ENCODE peak calls at places on chromosomes 7 and 10, in five cellular contexts. M is endothelial cell of umbilical vein; W is SW480; G is stimulated activated CD4-positive, alpha-beta T cell treated with anti-CD3 and anti-CD28 coated beads, Interleukin-2, amount 100 ng/mL, for 24 hours; A is NCI-H2029. V is an unnamed sample.

GRCh38 chr7:116686033-116686432 is 14.0 kb downstream of the MET start:
- DNase-seq in M (no peak), W (no peak), G (no peak), A (no peak), V (no peak)

GRCh38 chr7:82442492-82443043 is 1.0 kb downstream of the CACNA2D1 start:
- DNase-seq in M (peak; percentile 57), W (no peak), G (no peak), A (peak; percentile 18), V (peak; percentile 0)

GRCh38 chr10:115432188-115432819 is 339.1 kb downstream of the ATRNL1 start:
- DNase-seq in M (peak; percentile 3), W (peak; percentile 38), G (no peak), A (peak; percentile 2), V (no peak)

GRCh38 chr7:98166668-98166970 is 44.6 kb upstream of the BHLHA15 start:
- DNase-seq in M (no peak), W (no peak), G (no peak), A (no peak), V (no peak)

GRCh38 chr10:131959841-131960240 is 21.9 kb downstream of the BNIP3 start:
- DNase-seq in M (no peak), W (no peak), G (no peak), A (no peak), V (no peak)

GRCh38 chr10:124691448-124692435 is 52.4 kb downstream of the FAM53B start:
- DNase-seq in M (no peak), W (no peak), G (no peak), A (no peak), V (no peak)

GRCh38 chr10:61750943-61751471 is 88.3 kb downstream of the CABCOCO1 start:
- DNase-seq in M (peak; percentile 58), W (peak; percentile 65), G (peak; percentile 77), A (peak; percentile 36), V (peak; percentile 53)

GRCh38 chr7:18583305-18583704 is 87.8 kb downstream of the HDAC9 start:
- DNase-seq in M (no peak), W (no peak), G (no peak), A (no peak), V (no peak)

GRCh38 chr10:3977761-3978160 is 192.8 kb upstream of the KLF6 start:
- DNase-seq in M (no peak), W (no peak), G (no peak), A (no peak), V (no peak)

GRCh38 chr7:44897299-44897698 is 12.0 kb upstream of the PURB start:
- DNase-seq in M (no peak), W (no peak), G (no peak), A (no peak), V (no peak)

GRCh38 chr7:140489021-140489349 is 9.7 kb upstream of the MKRN1 start:
- DNase-seq in M (no peak), W (no peak), G (no peak), A (no peak), V (no peak)

GRCh38 chr10:43926371-43926770 is 277.7 kb upstream of the ZNF32 start:
- DNase-seq in M (no peak), W (no peak), G (no peak), A (no peak), V (no peak)

GRCh38 chr7:5671053-5671452 is 110.4 kb downstream of the RNF216 start:
- DNase-seq in M (no peak), W (no peak), G (no peak), A (no peak), V (no peak)

GRCh38 chr7:5694221-5694754 is 87.2 kb downstream of the RNF216 start:
- DNase-seq in M (peak; percentile 89), W (no peak), G (no peak), A (no peak), V (no peak)

GRCh38 chr7:116551692-116552091 is 26.9 kb downstream of the CAV1 start:
- DNase-seq in M (no peak), W (no peak), G (no peak), A (no peak), V (no peak)

GRCh38 chr10:3295501-3296005 is 123.0 kb upstream of the PITRM1 start:
- DNase-seq in M (no peak), W (no peak), G (no peak), A (peak; percentile 8), V (no peak)

GRCh38 chr10:74691164-74691563 is 135.2 kb upstream of the KAT6B start:
- DNase-seq in M (no peak), W (no peak), G (no peak), A (no peak), V (no peak)

GRCh38 chr7:130793855-130794618 is 60.0 kb upstream of the KLF14 start:
- DNase-seq in M (peak; percentile 6), W (no peak), G (no peak), A (no peak), V (no peak)

GRCh38 chr10:72740526-72740925 is 48.6 kb downstream of the MCU start:
- DNase-seq in M (peak; percentile 91), W (peak; percentile 65), G (no peak), A (peak; percentile 28), V (no peak)

GRCh38 chr7:27235387-27236052 is 7.1 kb upstream of the EVX1 start:
- DNase-seq in M (no peak), W (peak; percentile 66), G (no peak), A (no peak), V (no peak)

GRCh38 chr10:49526624-49527023 is 12.3 kb downstream of the ERCC6 start:
- DNase-seq in M (no peak), W (no peak), G (no peak), A (no peak), V (no peak)

GRCh38 chr7:74173074-74173473 is 1.1 kb upstream of the EIF4H start:
- DNase-seq in M (no peak), W (peak; percentile 52), G (no peak), A (peak; percentile 27), V (no peak)

GRCh38 chr7:84674236-84674913 is 479.8 kb upstream of the SEMA3A start:
- DNase-seq in M (peak; percentile 63), W (no peak), G (no peak), A (no peak), V (no peak)

GRCh38 chr7:70634610-70635068 is 497.3 kb upstream of the GALNT17 start:
- DNase-seq in M (no peak), W (no peak), G (no peak), A (no peak), V (no peak)

GRCh38 chr10:73857446-73857845 is 16.9 kb downstream of the CAMK2G start:
- DNase-seq in M (no peak), W (no peak), G (peak; percentile 26), A (no peak), V (peak; percentile 77)

GRCh38 chr10:2867788-2868299 is 199.5 kb upstream of the PFKP start:
- DNase-seq in M (no peak), W (no peak), G (no peak), A (no peak), V (no peak)

GRCh38 chr7:113796557-113796956 is 122.3 kb downstream of the PPP1R3A start:
- DNase-seq in M (peak; percentile 98), W (no peak), G (no peak), A (no peak), V (no peak)

GRCh38 chr10:3273966-3274365 is 101.4 kb upstream of the PITRM1 start:
- DNase-seq in M (no peak), W (no peak), G (no peak), A (no peak), V (no peak)

GRCh38 chr10:62081322-62081945 is 179.9 kb downstream of the ARID5B start:
- DNase-seq in M (peak; percentile 62), W (no peak), G (no peak), A (no peak), V (no peak)

GRCh38 chr7:100723732-100724275 is 3.5 kb downstream of the EPO start:
- DNase-seq in M (no peak), W (no peak), G (no peak), A (no peak), V (no peak)

V was measured in stimulated activated naive CD8-positive, alpha-beta T cell treated with anti-CD3 and anti-CD28 coated beads, Interleukin-15, amount 100 ng/mL, for 72 hours.